ENCODE peak calls at places on chromosomes 1 and 21, in six cellular contexts. E, T, P, Y, J and O are unnamed samples. For H3K27me3, the result is how much of the 10 kb centered on the place peaks cover.

GRCh38 chr21:34899760-34900159 is 149.3 kb downstream of the RUNX1 start:
- DNase-seq in Y (no peak), E (no peak), T (no peak), J (no peak), P (no peak), O (no peak)

GRCh38 chr1:1847501-1848289 is 43.2 kb downstream of the GNB1 start:
- DNase-seq in J (no peak), T (no peak), P (no peak), Y (no peak), E (no peak), O (peak)

GRCh38 chr1:183019860-183020259 is 3.4 kb upstream of the LAMC1 start:
- DNase-seq in J (peak), P (peak), E (no peak), T (peak), Y (no peak), O (no peak)

GRCh38 chr1:199665371-199665770 is 362.1 kb upstream of the NR5A2 start:
- DNase-seq in J (no peak), Y (no peak), P (no peak), T (no peak), E (no peak), O (no peak)

GRCh38 chr1:62917314-62917713 is 133.4 kb downstream of the ATG4C start:
- DNase-seq in Y (no peak), J (no peak), E (no peak), T (no peak), P (no peak), O (no peak)

GRCh38 chr1:2019162-2019542 is at the start of gene GABRD:
- DNase-seq in E (no peak), Y (no peak), P (no peak), J (no peak), T (no peak), O (peak)

GRCh38 chr1:224503161-224504118 is 68.8 kb upstream of the WDR26 start:
- DNase-seq in E (peak), J (peak), P (peak), Y (peak), T (peak), O (peak)

GRCh38 chr1:90723561-90724108 is 6.5 kb upstream of the BARHL2 start:
- DNase-seq in Y (peak), E (no peak), J (no peak), T (no peak), P (no peak), O (peak)

GRCh38 chr1:92990828-92991227 is 29.6 kb upstream of the DIPK1A start:
- DNase-seq in E (no peak), T (no peak), J (no peak), Y (no peak), P (no peak), O (no peak)

GRCh38 chr1:16631248-16632043 is 18.1 kb upstream of the NBPF1 start:
- DNase-seq in Y (peak), E (no peak), J (no peak), P (peak), T (peak), O (peak)

GRCh38 chr1:145991799-145992412 is 4.5 kb downstream of the TXNIP start:
- DNase-seq in T (no peak), Y (no peak), E (no peak), P (peak), J (no peak), O (no peak)

GRCh38 chr1:154987326-154987725 is 4.2 kb downstream of the FLAD1 start:
- DNase-seq in T (no peak), Y (no peak), E (no peak), P (no peak), J (no peak), O (no peak)

GRCh38 chr1:154983776-154984466 is 777 bp downstream of the FLAD1 start:
- DNase-seq in J (no peak), E (no peak), T (no peak), P (no peak), Y (no peak), O (peak)

GRCh38 chr1:154990276-154990675 is 3.1 kb upstream of the LENEP start:
- DNase-seq in Y (no peak), J (no peak), E (no peak), P (no peak), T (no peak), O (no peak)

GRCh38 chr1:154989195-154989860 is 4.1 kb upstream of the LENEP start:
- DNase-seq in T (no peak), J (no peak), Y (no peak), P (no peak), E (no peak), O (peak)

GRCh38 chr1:154988053-154988954 is 5.1 kb upstream of the LENEP start:
- DNase-seq in T (no peak), P (no peak), Y (no peak), E (no peak), J (no peak), O (peak)
- TF ChIP-seq CTCF in T (no peak), P (no peak), Y (no peak), E (no peak), J (no peak), O (peak)

DNA sequence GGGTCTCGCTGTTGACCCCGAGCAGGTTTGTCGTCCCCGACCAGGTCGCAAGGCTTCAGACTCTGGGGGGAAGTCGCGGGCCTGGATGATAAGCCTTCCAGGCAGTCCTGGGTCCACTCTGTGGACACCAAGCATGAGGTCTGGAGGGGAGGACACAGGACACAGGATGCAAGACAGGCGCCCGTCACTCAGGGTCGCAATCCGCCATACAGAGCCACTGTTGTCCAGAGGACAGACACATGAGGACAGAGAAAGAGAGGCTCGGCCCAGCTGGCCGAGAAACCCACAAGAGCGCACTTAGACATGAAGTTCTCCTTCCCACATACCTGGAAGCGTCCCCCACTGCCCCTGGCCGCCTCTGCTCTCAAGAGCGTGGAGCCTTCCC is 4.8 kb upstream of the FOXD2 start:
- DNase-seq in E (no peak), T (no peak), J (no peak), P (no peak), Y (peak), O (no peak)
- H3K27me3 ChIP-seq in E (under half), T (half or more), J (under half), P (under half), Y (half or more), O (under half)

GRCh38 chr21:38095220-38095619 is 161.6 kb upstream of the KCNJ15 start:
- DNase-seq in J (no peak), E (no peak), T (no peak), Y (no peak), P (no peak), O (no peak)
- TF ChIP-seq CTCF in J (no peak), E (no peak), T (no peak), Y (no peak), P (no peak), O (no peak)

GRCh38 chr1:203360772-203361171 is 9.8 kb upstream of the FMOD start:
- DNase-seq in P (no peak), E (no peak), J (no peak), Y (no peak), T (no peak), O (peak)
- H3K27me3 ChIP-seq in P (under half), E (under half), J (under half), Y (under half), T (under half), O (under half)

DNA sequence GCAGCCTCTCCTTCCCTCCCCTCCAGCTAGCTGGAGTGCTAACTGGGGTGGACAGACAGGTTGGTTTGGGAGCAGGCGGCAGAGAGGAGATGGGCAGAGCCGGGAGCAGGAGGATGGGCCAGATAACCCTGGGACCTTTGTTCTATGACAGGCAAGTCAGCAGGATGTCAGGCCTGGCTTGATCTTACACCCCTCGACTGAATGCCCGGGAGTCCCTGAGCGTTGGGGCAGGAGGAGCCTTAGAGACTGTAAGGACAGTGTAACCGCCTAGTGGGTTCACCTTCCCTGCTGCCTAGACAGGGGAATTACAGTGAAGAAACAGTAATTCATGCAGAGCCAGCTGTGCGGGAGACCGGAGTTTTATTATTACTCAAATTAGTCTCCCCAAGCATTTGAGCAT is 60.2 kb downstream of the MDM4 start:
- DNase-seq in P (no peak), T (no peak), J (no peak), E (no peak), Y (peak), O (no peak)
- TF ChIP-seq CTCF in P (no peak), T (no peak), J (no peak), E (no peak), Y (peak), O (no peak)

GRCh38 chr1:109508001-109508872 is 1.3 kb downstream of the AMIGO1 start:
- DNase-seq in E (no peak), Y (no peak), J (no peak), T (no peak), P (no peak), O (no peak)
- H3K27me3 ChIP-seq in E (under half), Y (half or more), J (under half), T (under half), P (under half), O (under half)

DNA sequence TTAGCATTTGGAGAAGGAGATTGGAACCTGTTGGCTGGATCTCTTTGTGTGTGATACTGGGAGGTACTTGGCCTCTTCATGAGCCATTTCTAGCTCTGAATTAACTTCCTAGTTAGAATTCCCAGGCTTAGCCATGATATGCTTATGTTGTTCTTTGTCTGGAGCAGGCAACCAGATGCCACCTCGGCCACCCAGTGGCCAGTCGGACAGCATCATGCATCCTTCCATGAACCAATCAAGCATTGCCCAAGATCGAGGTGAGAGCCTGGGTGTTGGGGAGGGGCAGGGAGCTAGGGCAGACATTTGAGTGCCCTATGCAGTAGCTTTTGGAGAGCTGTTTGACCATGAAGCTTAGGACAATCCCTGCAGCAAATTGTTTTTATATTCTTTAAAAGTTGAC is 26.5 kb upstream of the PIGV start:
- DNase-seq in J (no peak), T (no peak), P (no peak), Y (no peak), E (no peak), O (no peak)
- TF ChIP-seq CTCF in J (peak), T (no peak), P (no peak), Y (peak), E (no peak), O (peak)

GRCh38 chr21:31111093-31111492 is 72.8 kb upstream of the KRTAP19-8 start:
- DNase-seq in Y (no peak), T (no peak), P (no peak), E (no peak), J (no peak), O (no peak)
- H3K27me3 ChIP-seq in Y (under half), T (under half), P (under half), E (under half), J (under half), O (under half)

GRCh38 chr21:38714998-38715397 is 90.7 kb upstream of the ETS2 start:
- DNase-seq in Y (no peak), E (no peak), P (no peak), T (no peak), J (no peak), O (no peak)

GRCh38 chr21:38716942-38717341 is 88.8 kb upstream of the ETS2 start:
- DNase-seq in E (no peak), Y (no peak), J (peak), T (no peak), P (no peak), O (no peak)

GRCh38 chr21:38716088-38716487 is 89.6 kb upstream of the ETS2 start:
- DNase-seq in T (no peak), Y (no peak), J (no peak), E (no peak), P (no peak), O (no peak)

DNA sequence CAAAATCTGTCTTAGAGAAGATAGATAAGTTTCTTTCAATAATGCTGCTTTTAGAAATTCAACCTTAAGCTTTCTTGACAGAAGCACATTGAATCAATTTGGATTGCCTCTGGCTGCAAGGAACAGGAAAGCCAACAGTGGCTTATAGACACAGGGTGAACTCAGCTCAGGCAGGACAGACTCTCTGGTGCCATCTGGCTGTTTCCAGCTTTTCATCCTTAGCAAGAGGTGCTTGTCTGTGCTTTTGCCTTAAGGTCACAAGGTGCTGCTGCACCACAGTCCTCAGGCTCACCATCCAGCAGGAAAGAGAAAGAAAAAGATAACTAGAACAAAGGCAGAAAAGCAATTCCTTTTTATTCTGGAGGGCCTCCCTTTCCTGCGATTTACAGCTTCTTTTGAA is 93.7 kb upstream of the ETS2 start:
- DNase-seq in T (no peak), E (no peak), J (peak), P (no peak), Y (peak), O (peak)
- TF ChIP-seq CTCF in T (no peak), E (peak), J (peak), P (no peak), Y (peak), O (peak)

GRCh38 chr1:180238675-180239074 is 8.6 kb downstream of the LHX4 start:
- DNase-seq in E (no peak), T (no peak), J (no peak), P (no peak), Y (no peak), O (no peak)

GRCh38 chr1:180236698-180237509 is 6.8 kb downstream of the LHX4 start:
- DNase-seq in P (no peak), T (no peak), E (no peak), Y (no peak), J (no peak), O (no peak)

GRCh38 chr1:180241716-180242544 is 11.9 kb downstream of the LHX4 start:
- DNase-seq in Y (no peak), P (no peak), E (no peak), J (peak), T (no peak), O (no peak)

GRCh38 chr1:180237850-180238476 is 7.9 kb downstream of the LHX4 start:
- DNase-seq in P (no peak), E (no peak), J (no peak), T (no peak), Y (no peak), O (no peak)

DNA sequence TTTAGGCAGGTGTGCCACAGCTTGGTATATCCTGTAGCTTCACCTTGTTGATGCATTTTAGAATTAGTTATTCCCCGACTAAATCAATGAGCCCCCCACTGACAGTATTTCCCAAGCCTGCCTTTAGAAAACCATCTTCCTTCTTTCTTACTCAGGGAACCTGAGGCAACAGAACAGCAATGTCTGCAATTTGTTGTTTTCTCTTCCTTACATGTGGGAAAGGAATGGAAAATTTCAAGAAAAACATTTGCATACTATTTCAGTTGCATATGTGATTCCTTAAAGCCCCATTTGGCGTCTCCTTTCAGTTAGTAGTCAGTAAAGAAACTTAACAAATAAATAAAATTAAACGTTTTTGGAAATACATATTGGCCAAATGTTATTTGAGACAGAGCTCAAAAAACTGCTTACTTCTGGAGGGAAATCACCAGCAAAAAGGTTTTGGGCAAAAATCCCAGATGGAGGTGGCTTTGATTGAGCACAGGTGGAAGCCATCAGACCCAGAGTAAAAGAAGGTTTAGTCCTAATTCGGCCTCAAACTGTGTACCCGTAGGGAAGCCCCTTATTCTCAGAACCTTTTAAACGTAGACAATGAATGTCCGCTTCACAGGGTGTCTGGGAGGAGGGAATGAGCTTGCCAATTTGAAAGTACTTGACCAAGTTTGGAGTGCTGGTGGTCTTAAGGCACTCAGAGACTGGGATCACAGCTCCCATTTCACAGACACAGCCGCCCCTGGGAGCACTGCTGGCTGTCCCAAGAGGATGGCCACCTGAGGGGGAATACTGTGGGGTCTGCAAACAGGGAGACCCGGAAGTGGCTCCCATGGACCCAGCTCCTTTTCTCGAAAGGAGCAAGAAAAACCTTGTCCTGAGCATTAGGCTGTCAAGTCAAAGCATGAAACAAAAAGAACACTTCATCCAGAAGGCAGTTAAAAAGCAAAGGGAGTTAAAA is 9.4 kb downstream of the LHX4 start:
- DNase-seq in P (no peak), J (no peak), T (no peak), Y (peak), E (no peak), O (no peak)
- H3K27me3 ChIP-seq in P (half or more), J (half or more), T (half or more), Y (half or more), E (under half), O (under half)